ENCODE peak calls at places on chromosomes 7 and 10, in nine cellular contexts. One of them, this sample, is unnamed.

GRCh38 chr10:13612654-13613373 is 26.0 kb downstream of the PRPF18 start:
- DNase-seq in activated CD8-positive, alpha-beta T cell treated with anti-CD3 and anti-CD28 coated beads for 36 hours: no peak
- DNase-seq in neural crest cell: no peak
- DNase-seq in esophagus squamous epithelium: no peak
- DNase-seq in SK-N-SH: no peak
- DNase-seq in OCI-LY7: no peak
- DNase-seq in Calu3: no peak
- DNase-seq in fibroblast of mammary gland: no peak
- DNase-seq in heart right ventricle: no peak
- DNase-seq in this sample: no peak

GRCh38 chr7:131189488-131189887 is 138.2 kb upstream of the MKLN1 start:
- DNase-seq in neural crest cell: no peak
- DNase-seq in activated CD8-positive, alpha-beta T cell treated with anti-CD3 and anti-CD28 coated beads for 36 hours: peak; percentile 51
- DNase-seq in OCI-LY7: no peak
- DNase-seq in Calu3: no peak
- DNase-seq in heart right ventricle: no peak
- DNase-seq in SK-N-SH: no peak
- DNase-seq in esophagus squamous epithelium: no peak
- DNase-seq in fibroblast of mammary gland: no peak
- DNase-seq in this sample: no peak

GRCh38 chr10:113062977-113063967 is 113.2 kb downstream of the TCF7L2 start:
- DNase-seq in Calu3: no peak
- DNase-seq in SK-N-SH: no peak
- DNase-seq in OCI-LY7: no peak
- DNase-seq in activated CD8-positive, alpha-beta T cell treated with anti-CD3 and anti-CD28 coated beads for 36 hours: no peak
- DNase-seq in esophagus squamous epithelium: no peak
- DNase-seq in heart right ventricle: no peak
- DNase-seq in neural crest cell: no peak
- DNase-seq in fibroblast of mammary gland: no peak
- DNase-seq in this sample: no peak

GRCh38 chr10:122495406-122496340 is 34.3 kb downstream of the HTRA1 start:
- DNase-seq in SK-N-SH: no peak
- DNase-seq in heart right ventricle: peak; percentile 63
- DNase-seq in esophagus squamous epithelium: no peak
- DNase-seq in fibroblast of mammary gland: peak; percentile 89
- DNase-seq in activated CD8-positive, alpha-beta T cell treated with anti-CD3 and anti-CD28 coated beads for 36 hours: peak; percentile 26
- DNase-seq in neural crest cell: no peak
- DNase-seq in Calu3: no peak
- DNase-seq in OCI-LY7: no peak
- DNase-seq in this sample: no peak

GRCh38 chr7:142280263-142280662 is 22.4 kb upstream of the PRSS58 start:
- DNase-seq in esophagus squamous epithelium: no peak
- DNase-seq in OCI-LY7: no peak
- DNase-seq in activated CD8-positive, alpha-beta T cell treated with anti-CD3 and anti-CD28 coated beads for 36 hours: no peak
- DNase-seq in heart right ventricle: no peak
- DNase-seq in Calu3: no peak
- DNase-seq in neural crest cell: no peak
- DNase-seq in fibroblast of mammary gland: no peak
- DNase-seq in SK-N-SH: no peak
- DNase-seq in this sample: no peak

GRCh38 chr10:119818889-119819270 is 53.8 kb downstream of the MCMBP start:
- DNase-seq in esophagus squamous epithelium: no peak
- DNase-seq in neural crest cell: peak; percentile 13
- DNase-seq in activated CD8-positive, alpha-beta T cell treated with anti-CD3 and anti-CD28 coated beads for 36 hours: no peak
- DNase-seq in fibroblast of mammary gland: no peak
- DNase-seq in OCI-LY7: no peak
- DNase-seq in SK-N-SH: peak; percentile 37
- DNase-seq in Calu3: no peak
- DNase-seq in heart right ventricle: no peak
- DNase-seq in this sample: no peak

GRCh38 chr7:13822678-13823077 is 166.8 kb downstream of the ETV1 start:
- DNase-seq in SK-N-SH: no peak
- DNase-seq in Calu3: peak; percentile 33
- DNase-seq in OCI-LY7: no peak
- DNase-seq in activated CD8-positive, alpha-beta T cell treated with anti-CD3 and anti-CD28 coated beads for 36 hours: no peak
- DNase-seq in esophagus squamous epithelium: no peak
- DNase-seq in neural crest cell: no peak
- DNase-seq in fibroblast of mammary gland: peak; percentile 37
- DNase-seq in heart right ventricle: no peak
- DNase-seq in this sample: no peak

GRCh38 chr10:44786451-44786850 is 124.7 kb upstream of the TMEM72 start:
- DNase-seq in neural crest cell: no peak
- DNase-seq in Calu3: no peak
- DNase-seq in heart right ventricle: no peak
- DNase-seq in SK-N-SH: no peak
- DNase-seq in activated CD8-positive, alpha-beta T cell treated with anti-CD3 and anti-CD28 coated beads for 36 hours: no peak
- DNase-seq in esophagus squamous epithelium: no peak
- DNase-seq in OCI-LY7: no peak
- DNase-seq in fibroblast of mammary gland: peak; percentile 49
- DNase-seq in this sample: no peak

GRCh38 chr7:33677556-33677955 is 227.8 kb upstream of the BMPER start:
- DNase-seq in esophagus squamous epithelium: no peak
- DNase-seq in fibroblast of mammary gland: peak; percentile 82
- DNase-seq in SK-N-SH: no peak
- DNase-seq in heart right ventricle: no peak
- DNase-seq in OCI-LY7: no peak
- DNase-seq in neural crest cell: no peak
- DNase-seq in Calu3: no peak
- DNase-seq in activated CD8-positive, alpha-beta T cell treated with anti-CD3 and anti-CD28 coated beads for 36 hours: no peak
- DNase-seq in this sample: no peak

GRCh38 chr7:87148332-87148955 is 3.8 kb upstream of the DMTF1 start:
- DNase-seq in Calu3: no peak
- DNase-seq in activated CD8-positive, alpha-beta T cell treated with anti-CD3 and anti-CD28 coated beads for 36 hours: no peak
- DNase-seq in SK-N-SH: peak; percentile 50
- DNase-seq in esophagus squamous epithelium: no peak
- DNase-seq in neural crest cell: no peak
- DNase-seq in OCI-LY7: peak; percentile 46
- DNase-seq in heart right ventricle: no peak
- DNase-seq in fibroblast of mammary gland: peak; percentile 59
- DNase-seq in this sample: no peak

GRCh38 chr10:110129490-110129889 is 77.9 kb upstream of the MXI1 start:
- DNase-seq in heart right ventricle: no peak
- DNase-seq in esophagus squamous epithelium: no peak
- DNase-seq in neural crest cell: no peak
- DNase-seq in OCI-LY7: no peak
- DNase-seq in fibroblast of mammary gland: no peak
- DNase-seq in SK-N-SH: no peak
- DNase-seq in activated CD8-positive, alpha-beta T cell treated with anti-CD3 and anti-CD28 coated beads for 36 hours: no peak
- DNase-seq in Calu3: no peak
- DNase-seq in this sample: no peak

GRCh38 chr10:110137142-110137545 is 70.3 kb upstream of the MXI1 start:
- DNase-seq in SK-N-SH: peak; percentile 59
- DNase-seq in Calu3: no peak
- DNase-seq in activated CD8-positive, alpha-beta T cell treated with anti-CD3 and anti-CD28 coated beads for 36 hours: no peak
- DNase-seq in heart right ventricle: peak; percentile 32
- DNase-seq in neural crest cell: no peak
- DNase-seq in esophagus squamous epithelium: no peak
- DNase-seq in fibroblast of mammary gland: peak; percentile 82
- DNase-seq in OCI-LY7: peak; percentile 83
- DNase-seq in this sample: no peak

GRCh38 chr10:110138197-110138812 is 69.1 kb upstream of the MXI1 start:
- DNase-seq in activated CD8-positive, alpha-beta T cell treated with anti-CD3 and anti-CD28 coated beads for 36 hours: no peak
- DNase-seq in heart right ventricle: no peak
- DNase-seq in OCI-LY7: peak; percentile 80
- DNase-seq in fibroblast of mammary gland: peak; percentile 71
- DNase-seq in SK-N-SH: peak; percentile 50
- DNase-seq in esophagus squamous epithelium: no peak
- DNase-seq in Calu3: no peak
- DNase-seq in neural crest cell: no peak
- DNase-seq in this sample: no peak

GRCh38 chr10:110134917-110135316 is 72.5 kb upstream of the MXI1 start:
- DNase-seq in activated CD8-positive, alpha-beta T cell treated with anti-CD3 and anti-CD28 coated beads for 36 hours: no peak
- DNase-seq in neural crest cell: no peak
- DNase-seq in heart right ventricle: no peak
- DNase-seq in OCI-LY7: no peak
- DNase-seq in esophagus squamous epithelium: no peak
- DNase-seq in Calu3: no peak
- DNase-seq in fibroblast of mammary gland: no peak
- DNase-seq in SK-N-SH: no peak
- DNase-seq in this sample: no peak
- TF ChIP-seq CTCF in activated CD8-positive, alpha-beta T cell treated with anti-CD3 and anti-CD28 coated beads for 36 hours: no peak
- TF ChIP-seq CTCF in neural crest cell: no peak
- TF ChIP-seq CTCF in heart right ventricle: no peak
- TF ChIP-seq CTCF in OCI-LY7: no peak
- TF ChIP-seq CTCF in esophagus squamous epithelium: no peak
- TF ChIP-seq CTCF in Calu3: no peak
- TF ChIP-seq CTCF in fibroblast of mammary gland: no peak
- TF ChIP-seq CTCF in SK-N-SH: no peak
- TF ChIP-seq CTCF in this sample: no peak

GRCh38 chr10:15112657-15113056 is 15.5 kb downstream of the RPP38 start:
- DNase-seq in activated CD8-positive, alpha-beta T cell treated with anti-CD3 and anti-CD28 coated beads for 36 hours: no peak
- DNase-seq in SK-N-SH: no peak
- DNase-seq in esophagus squamous epithelium: no peak
- DNase-seq in neural crest cell: no peak
- DNase-seq in OCI-LY7: no peak
- DNase-seq in Calu3: no peak
- DNase-seq in fibroblast of mammary gland: no peak
- DNase-seq in heart right ventricle: no peak
- DNase-seq in this sample: no peak
- TF ChIP-seq CTCF in activated CD8-positive, alpha-beta T cell treated with anti-CD3 and anti-CD28 coated beads for 36 hours: no peak
- TF ChIP-seq CTCF in SK-N-SH: no peak
- TF ChIP-seq CTCF in esophagus squamous epithelium: no peak
- TF ChIP-seq CTCF in neural crest cell: no peak
- TF ChIP-seq CTCF in OCI-LY7: no peak
- TF ChIP-seq CTCF in Calu3: no peak
- TF ChIP-seq CTCF in fibroblast of mammary gland: no peak
- TF ChIP-seq CTCF in heart right ventricle: no peak
- TF ChIP-seq CTCF in this sample: no peak

GRCh38 chr10:66926841-66927240 is 1.0 kb downstream of the LRRTM3 start:
- DNase-seq in Calu3: no peak
- DNase-seq in activated CD8-positive, alpha-beta T cell treated with anti-CD3 and anti-CD28 coated beads for 36 hours: no peak
- DNase-seq in heart right ventricle: no peak
- DNase-seq in fibroblast of mammary gland: no peak
- DNase-seq in OCI-LY7: no peak
- DNase-seq in neural crest cell: no peak
- DNase-seq in SK-N-SH: no peak
- DNase-seq in esophagus squamous epithelium: no peak
- DNase-seq in this sample: no peak

GRCh38 chr10:66927271-66927950 is 1.6 kb downstream of the LRRTM3 start:
- DNase-seq in OCI-LY7: no peak
- DNase-seq in fibroblast of mammary gland: no peak
- DNase-seq in neural crest cell: no peak
- DNase-seq in SK-N-SH: no peak
- DNase-seq in activated CD8-positive, alpha-beta T cell treated with anti-CD3 and anti-CD28 coated beads for 36 hours: no peak
- DNase-seq in Calu3: no peak
- DNase-seq in esophagus squamous epithelium: no peak
- DNase-seq in heart right ventricle: no peak
- DNase-seq in this sample: no peak

GRCh38 chr10:66928000-66928770 is 2.3 kb downstream of the LRRTM3 start:
- DNase-seq in esophagus squamous epithelium: no peak
- DNase-seq in SK-N-SH: peak; percentile 11
- DNase-seq in Calu3: no peak
- DNase-seq in OCI-LY7: no peak
- DNase-seq in neural crest cell: no peak
- DNase-seq in heart right ventricle: no peak
- DNase-seq in activated CD8-positive, alpha-beta T cell treated with anti-CD3 and anti-CD28 coated beads for 36 hours: no peak
- DNase-seq in fibroblast of mammary gland: no peak
- DNase-seq in this sample: no peak

GRCh38 chr10:66924674-66925345 is 1.0 kb upstream of the LRRTM3 start:
- DNase-seq in esophagus squamous epithelium: no peak
- DNase-seq in OCI-LY7: no peak
- DNase-seq in Calu3: no peak
- DNase-seq in neural crest cell: no peak
- DNase-seq in heart right ventricle: no peak
- DNase-seq in fibroblast of mammary gland: no peak
- DNase-seq in activated CD8-positive, alpha-beta T cell treated with anti-CD3 and anti-CD28 coated beads for 36 hours: no peak
- DNase-seq in SK-N-SH: no peak
- DNase-seq in this sample: no peak

GRCh38 chr10:66925896-66926719 is at the start of gene LRRTM3:
- DNase-seq in neural crest cell: peak; percentile 42
- DNase-seq in fibroblast of mammary gland: peak; percentile 38
- DNase-seq in SK-N-SH: peak; percentile 64
- DNase-seq in activated CD8-positive, alpha-beta T cell treated with anti-CD3 and anti-CD28 coated beads for 36 hours: peak; percentile 28
- DNase-seq in esophagus squamous epithelium: no peak
- DNase-seq in OCI-LY7: peak; percentile 56
- DNase-seq in Calu3: peak; percentile 72
- DNase-seq in heart right ventricle: peak; percentile 38
- DNase-seq in this sample: no peak
- TF ChIP-seq CTCF in neural crest cell: peak; percentile 77
- TF ChIP-seq CTCF in fibroblast of mammary gland: peak; percentile 50
- TF ChIP-seq CTCF in SK-N-SH: peak; percentile 72
- TF ChIP-seq CTCF in activated CD8-positive, alpha-beta T cell treated with anti-CD3 and anti-CD28 coated beads for 36 hours: no peak
- TF ChIP-seq CTCF in esophagus squamous epithelium: peak; percentile 26
- TF ChIP-seq CTCF in OCI-LY7: peak; percentile 77
- TF ChIP-seq CTCF in Calu3: peak; percentile 66
- TF ChIP-seq CTCF in heart right ventricle: peak; percentile 49
- TF ChIP-seq CTCF in this sample: peak; percentile 67

GRCh38 chr10:102231357-102232318 is 5.5 kb downstream of the ELOVL3 start:
- DNase-seq in fibroblast of mammary gland: no peak
- DNase-seq in neural crest cell: peak; percentile 43
- DNase-seq in OCI-LY7: peak; percentile 37
- DNase-seq in esophagus squamous epithelium: no peak
- DNase-seq in SK-N-SH: peak; percentile 85
- DNase-seq in Calu3: peak; percentile 79
- DNase-seq in heart right ventricle: peak; percentile 20
- DNase-seq in activated CD8-positive, alpha-beta T cell treated with anti-CD3 and anti-CD28 coated beads for 36 hours: peak; percentile 84
- DNase-seq in this sample: peak; percentile 68

GRCh38 chr10:102229810-102230263 is 3.7 kb downstream of the ELOVL3 start:
- DNase-seq in activated CD8-positive, alpha-beta T cell treated with anti-CD3 and anti-CD28 coated beads for 36 hours: peak; percentile 92
- DNase-seq in OCI-LY7: peak; percentile 83
- DNase-seq in Calu3: peak; percentile 86
- DNase-seq in esophagus squamous epithelium: no peak
- DNase-seq in heart right ventricle: peak; percentile 78
- DNase-seq in SK-N-SH: peak; percentile 89
- DNase-seq in neural crest cell: peak; percentile 77
- DNase-seq in fibroblast of mammary gland: peak; percentile 72
- DNase-seq in this sample: peak; percentile 76

GRCh38 chr10:102230264-102230860 is 4.3 kb downstream of the ELOVL3 start:
- DNase-seq in Calu3: peak; percentile 33
- DNase-seq in activated CD8-positive, alpha-beta T cell treated with anti-CD3 and anti-CD28 coated beads for 36 hours: peak; percentile 68
- DNase-seq in neural crest cell: peak; percentile 32
- DNase-seq in heart right ventricle: peak; percentile 25
- DNase-seq in SK-N-SH: peak; percentile 74
- DNase-seq in OCI-LY7: no peak
- DNase-seq in fibroblast of mammary gland: peak; percentile 68
- DNase-seq in esophagus squamous epithelium: no peak
- DNase-seq in this sample: no peak

GRCh38 chr10:102233997-102234396 is 7.3 kb downstream of the PITX3 start:
- DNase-seq in esophagus squamous epithelium: no peak
- DNase-seq in fibroblast of mammary gland: no peak
- DNase-seq in Calu3: no peak
- DNase-seq in neural crest cell: no peak
- DNase-seq in heart right ventricle: no peak
- DNase-seq in activated CD8-positive, alpha-beta T cell treated with anti-CD3 and anti-CD28 coated beads for 36 hours: no peak
- DNase-seq in SK-N-SH: peak; percentile 7
- DNase-seq in OCI-LY7: no peak
- DNase-seq in this sample: peak; percentile 54

DNA sequence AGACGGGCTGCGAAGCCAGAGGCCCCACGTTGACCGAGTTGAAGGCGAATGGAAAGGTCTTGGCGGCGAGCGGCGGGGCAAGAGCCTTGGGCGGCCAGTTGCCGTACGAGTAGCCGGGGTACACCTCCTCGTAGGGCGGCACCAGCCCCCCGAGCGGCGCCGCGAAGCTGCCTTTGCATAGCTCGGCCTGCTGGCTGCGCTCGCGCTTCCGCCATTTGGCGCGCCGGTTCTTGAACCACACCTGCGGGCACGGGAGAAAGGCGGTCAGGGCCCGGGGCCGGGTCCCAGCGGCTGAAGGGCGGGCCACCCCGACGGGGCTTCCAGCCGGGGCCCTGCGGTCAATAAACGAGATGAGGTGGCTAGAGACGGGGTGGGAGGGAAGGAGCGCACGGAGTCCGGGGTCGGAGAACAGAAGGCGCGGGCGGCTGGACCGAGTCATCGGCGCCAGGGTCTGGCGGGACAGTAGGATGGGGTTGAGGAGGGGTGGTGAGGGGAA is 4.8 kb downstream of the ELOVL3 start:
- DNase-seq in SK-N-SH: peak; percentile 74
- DNase-seq in fibroblast of mammary gland: no peak
- DNase-seq in esophagus squamous epithelium: no peak
- DNase-seq in neural crest cell: no peak
- DNase-seq in heart right ventricle: no peak
- DNase-seq in activated CD8-positive, alpha-beta T cell treated with anti-CD3 and anti-CD28 coated beads for 36 hours: peak; percentile 63
- DNase-seq in Calu3: peak; percentile 40
- DNase-seq in OCI-LY7: no peak
- DNase-seq in this sample: peak; percentile 50
- TF ChIP-seq CTCF in SK-N-SH: peak; percentile 31
- TF ChIP-seq CTCF in fibroblast of mammary gland: peak; percentile 16
- TF ChIP-seq CTCF in esophagus squamous epithelium: no peak
- TF ChIP-seq CTCF in neural crest cell: peak; percentile 35
- TF ChIP-seq CTCF in heart right ventricle: no peak
- TF ChIP-seq CTCF in activated CD8-positive, alpha-beta T cell treated with anti-CD3 and anti-CD28 coated beads for 36 hours: no peak
- TF ChIP-seq CTCF in Calu3: no peak
- TF ChIP-seq CTCF in OCI-LY7: no peak
- TF ChIP-seq CTCF in this sample: peak; percentile 35

This sample was measured in D721Med.